ENCODE peak calls at places on chromosome 1, in four cellular contexts. S is IMR-90, C is K562, A is HepG2. B is an unnamed sample.

GRCh38 chr1:16922885-16923431 is 1.2 kb downstream of the CROCC start:
- DNase-seq in S (no peak), C (peak; percentile 33), A (no peak), B (no peak)

GRCh38 chr1:151846062-151846568 is 6.5 kb upstream of the C2CD4D start:
- DNase-seq in A (peak; percentile 41), S (peak; percentile 75), C (peak; percentile 49), B (peak; percentile 58)

GRCh38 chr1:200739499-200740290 is 1.0 kb downstream of the CAMSAP2 start:
- DNase-seq in C (peak; percentile 63), S (no peak), A (peak; percentile 3), B (peak; percentile 33)

GRCh38 chr1:35573776-35574654 is 901 bp downstream of the TFAP2E start:
- DNase-seq in A (no peak), S (no peak), C (no peak), B (no peak)

GRCh38 chr1:30315185-30315960 is 408.0 kb downstream of the MATN1 start:
- DNase-seq in C (no peak), A (no peak), S (peak; percentile 5), B (no peak)

GRCh38 chr1:197200468-197200899 is 54.0 kb upstream of the ASPM start:
- DNase-seq in S (peak; percentile 5), A (no peak), C (no peak), B (no peak)

GRCh38 chr1:32454726-32455125 is 10.1 kb upstream of the ZBTB8B start:
- DNase-seq in A (peak; percentile 35), S (no peak), C (no peak), B (no peak)

GRCh38 chr1:54158071-54158470 is 5.3 kb upstream of the CDCP2 start:
- DNase-seq in A (no peak), C (no peak), S (no peak), B (peak; percentile 38)

GRCh38 chr1:85581802-85582686 is 1.5 kb downstream of the CCN1 start:
- DNase-seq in A (peak; percentile 49), C (peak; percentile 30), S (peak; percentile 76), B (peak; percentile 86)

GRCh38 chr1:246632584-246633168 is 66.4 kb downstream of the CNST start:
- DNase-seq in S (peak; percentile 88), A (no peak), C (no peak), B (no peak)

GRCh38 chr1:205492201-205492667 is 12.2 kb upstream of the CDK18 start:
- DNase-seq in C (no peak), S (no peak), A (peak; percentile 91), B (no peak)

GRCh38 chr1:20834780-20835179 is 47.7 kb upstream of the HP1BP3 start:
- DNase-seq in A (no peak), S (peak; percentile 21), C (no peak), B (no peak)

DNA sequence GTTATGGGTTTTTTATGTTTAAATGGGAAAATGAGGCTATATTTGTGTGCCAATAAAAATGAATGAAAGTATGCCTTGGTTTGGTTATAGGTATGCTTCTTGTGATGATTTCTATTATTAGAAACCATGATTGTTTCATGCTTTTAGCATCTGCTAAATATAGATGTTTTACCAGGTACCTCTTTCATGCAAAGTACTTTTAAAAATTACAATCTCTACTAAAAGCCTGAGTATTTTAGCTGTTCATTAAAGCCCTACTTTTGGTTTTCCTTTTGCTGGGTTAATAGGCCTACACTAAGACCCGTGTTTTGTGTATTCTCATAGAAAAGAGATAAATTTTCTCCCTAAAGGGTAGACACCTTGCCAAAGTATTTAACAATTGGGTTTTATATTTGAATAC is 32.0 kb downstream of the MTF2 start:
- DNase-seq in A (no peak), C (no peak), S (no peak), B (no peak)
- TF ChIP-seq MAZ in A (no peak), C (no peak), S (no peak), B (no peak)

GRCh38 chr1:71857862-71858261 is 424.5 kb downstream of the NEGR1 start:
- DNase-seq in A (no peak), C (no peak), S (no peak), B (no peak)
- TF ChIP-seq SMC3 in A (no peak), C (no peak), S (no peak), B (no peak)

DNA sequence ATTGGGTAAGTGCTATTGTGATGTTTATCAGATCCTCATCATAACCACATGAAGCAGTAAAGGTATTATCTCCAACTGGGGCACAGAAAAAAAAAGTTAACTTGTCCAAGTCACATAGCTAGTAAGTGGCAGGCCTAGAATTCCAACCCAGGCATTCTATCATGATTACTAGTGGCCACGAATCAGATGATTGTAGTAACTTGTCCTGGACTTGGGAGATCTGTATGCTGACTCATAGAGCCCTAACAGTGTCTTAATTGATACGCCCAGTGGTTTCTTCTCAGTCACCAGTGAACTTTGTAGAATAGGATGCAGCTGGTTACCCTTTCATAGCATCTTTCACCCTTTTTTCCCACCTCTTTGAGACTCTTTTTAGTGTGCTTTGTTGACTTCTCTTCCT is 91.1 kb upstream of the UBE2U start:
- DNase-seq in S (peak; percentile 84), C (no peak), A (no peak), B (peak; percentile 4)
- TF ChIP-seq MAZ in S (no peak), C (no peak), A (no peak), B (no peak)

DNA sequence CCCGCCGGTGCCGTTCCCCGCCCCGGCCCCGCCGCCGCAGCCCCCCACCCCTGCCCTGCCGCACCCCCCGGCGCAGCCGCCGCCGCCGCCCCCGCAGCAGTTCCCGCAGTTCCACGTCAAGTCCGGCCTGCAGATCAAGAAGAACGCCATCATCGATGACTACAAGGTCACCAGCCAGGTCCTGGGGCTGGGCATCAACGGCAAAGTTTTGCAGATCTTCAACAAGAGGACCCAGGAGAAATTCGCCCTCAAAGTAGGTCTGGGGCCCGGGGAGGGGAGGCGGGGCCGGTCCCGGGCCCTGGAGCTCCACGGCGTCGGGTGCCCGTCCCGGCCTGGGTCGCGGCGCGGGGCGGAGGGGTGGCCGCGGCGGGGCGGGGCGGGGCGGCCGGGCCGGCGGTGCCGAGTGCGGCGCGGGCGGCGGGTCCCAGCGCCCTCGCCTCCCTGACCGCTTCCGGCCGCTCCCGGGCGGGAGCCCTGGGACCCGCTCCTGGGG is 597 bp downstream of the MAPKAPK2 start:
- DNase-seq in C (peak; percentile 77), A (no peak), S (peak; percentile 53), B (peak; percentile 13)
- TF ChIP-seq SMC3 in C (no peak), A (no peak), S (no peak), B (no peak)

DNA sequence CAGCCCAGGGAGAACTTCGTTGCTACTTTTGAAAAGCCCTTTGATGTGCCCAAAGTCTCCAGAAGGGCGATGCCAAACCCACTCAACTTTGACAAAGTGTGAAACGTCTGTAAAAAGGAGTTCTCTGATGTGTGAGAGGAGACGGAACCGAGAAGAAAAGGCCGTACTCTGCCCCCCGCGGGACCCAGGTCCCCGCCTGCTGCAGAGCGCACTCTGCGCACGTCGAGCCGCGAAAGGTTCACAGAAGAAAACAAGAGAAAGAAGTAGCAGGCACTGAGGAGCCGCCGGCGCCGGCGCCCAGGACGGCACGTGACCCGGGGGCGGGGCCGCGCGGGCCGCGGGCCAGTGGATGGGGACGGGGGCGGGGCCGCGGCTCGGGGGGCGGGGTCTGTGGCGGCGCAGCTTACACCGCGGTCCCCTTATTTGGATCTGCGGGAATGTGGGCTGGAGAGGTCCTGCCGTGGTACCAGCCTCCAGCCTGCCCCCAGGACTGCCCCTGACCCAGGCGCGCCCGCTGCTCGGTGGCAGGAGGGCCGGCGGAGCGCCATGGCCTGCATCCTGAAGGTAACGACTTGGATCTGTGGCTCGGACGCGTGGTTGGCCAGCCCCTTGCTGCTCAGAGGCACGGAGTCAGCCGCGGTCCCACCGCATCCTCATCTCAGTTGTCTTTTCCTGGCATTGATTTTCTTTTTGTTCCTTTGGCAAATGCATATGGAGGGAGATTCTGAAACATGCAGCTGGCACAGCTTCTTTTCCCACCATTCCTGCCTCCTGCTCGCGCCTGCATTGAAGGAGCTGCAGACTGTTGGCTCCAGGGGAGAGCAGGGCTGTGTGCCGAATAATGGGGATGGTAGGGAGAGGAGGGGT is at the start of gene ST6GALNAC3:
- DNase-seq in C (peak; percentile 92), S (peak; percentile 47), A (peak; percentile 7), B (peak; percentile 44)
- TF ChIP-seq MAZ in C (no peak), S (peak; percentile 43), A (no peak), B (no peak)

GRCh38 chr1:67201891-67202290 is 35.6 kb downstream of the IL23R start:
- DNase-seq in A (no peak), S (no peak), C (no peak), B (no peak)
- TF ChIP-seq SMC3 in A (no peak), S (no peak), C (no peak), B (no peak)

DNA sequence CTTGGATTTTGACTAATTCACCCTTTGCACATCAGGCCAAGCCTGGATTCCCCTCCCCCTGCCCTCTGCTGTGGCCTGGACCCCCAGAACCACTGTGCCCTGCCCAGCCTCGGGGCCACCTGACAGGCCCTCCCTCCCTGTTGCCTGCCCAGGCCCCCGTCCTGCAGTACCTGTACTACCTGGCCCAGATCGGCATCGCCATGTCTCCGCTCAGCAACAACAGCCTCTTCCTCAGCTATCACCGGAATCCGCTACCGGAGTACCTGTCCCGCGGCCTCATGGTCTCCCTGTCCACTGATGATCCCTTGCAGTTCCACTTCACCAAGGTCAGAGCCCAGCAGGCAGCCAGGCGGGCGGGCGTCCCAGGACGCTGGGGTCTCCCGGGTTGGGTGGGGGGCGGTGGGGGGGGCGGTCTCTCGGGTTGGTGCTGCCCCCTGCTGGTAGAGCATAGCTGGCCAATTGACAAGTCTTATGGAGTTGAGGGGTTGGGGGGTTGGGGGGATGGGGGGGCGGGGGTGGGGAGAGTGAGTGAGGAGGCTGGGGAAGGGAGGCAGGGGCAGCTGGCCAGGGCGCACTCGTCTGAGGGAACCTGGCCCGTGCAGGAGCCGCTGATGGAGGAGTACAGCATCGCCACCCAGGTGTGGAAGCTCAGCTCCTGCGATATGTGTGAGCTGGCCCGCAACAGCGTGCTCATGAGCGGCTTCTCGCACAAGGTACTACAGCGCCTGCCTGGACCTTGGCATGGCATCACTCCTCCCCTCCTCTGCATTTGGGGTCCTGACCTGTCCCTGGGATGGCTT is 10.6 kb downstream of the AMPD2 start:
- DNase-seq in C (peak; percentile 76), A (no peak), S (no peak), B (no peak)
- TF ChIP-seq MAZ in C (no peak), A (no peak), S (no peak), B (no peak)